ENCODE peak calls at places on chromosomes 2 and 18, in seven cellular contexts. U is astrocyte of the spinal cord; F is astrocyte; O is HAP-1; L is CD4-positive, CD25-positive, alpha-beta regulatory T cell; T is cardiac muscle cell; G is mesendoderm. Z is an unnamed sample.

GRCh38 chr2:149972039-149972438 is 384.5 kb upstream of the MMADHC start:
- DNase-seq in U (no peak), F (no peak), O (no peak), L (no peak), T (no peak), G (no peak), Z (no peak)

GRCh38 chr18:23155537-23155936 is 20.3 kb downstream of the CABLES1 start:
- DNase-seq in U (peak; percentile 20), F (no peak), O (no peak), L (no peak), T (no peak), G (no peak), Z (no peak)

GRCh38 chr2:71823526-71823925 is 324.1 kb downstream of the CYP26B1 start:
- DNase-seq in U (no peak), F (no peak), O (no peak), L (no peak), T (no peak), G (no peak), Z (no peak)

GRCh38 chr2:211900518-211900917 is 638.1 kb downstream of the ERBB4 start:
- DNase-seq in U (no peak), F (no peak), O (no peak), L (no peak), T (no peak), G (no peak), Z (no peak)

GRCh38 chr2:41495050-41495449 is 552.8 kb upstream of the PKDCC start:
- DNase-seq in U (peak; percentile 5), F (no peak), O (no peak), L (no peak), T (no peak), G (peak; percentile 48), Z (no peak)

GRCh38 chr2:226797289-226797988 is 2.2 kb downstream of the IRS1 start:
- DNase-seq in U (peak; percentile 32), F (no peak), O (no peak), L (no peak), T (no peak), G (no peak), Z (no peak)

GRCh38 chr2:7613831-7614230 is 696.6 kb downstream of the RNF144A start:
- DNase-seq in U (no peak), F (no peak), O (no peak), L (no peak), T (no peak), G (no peak), Z (no peak)

GRCh38 chr2:137928547-137929503 is 35.4 kb upstream of the HNMT start:
- DNase-seq in U (peak; percentile 48), F (peak; percentile 90), O (no peak), L (no peak), T (peak; percentile 66), G (peak; percentile 78), Z (no peak)

GRCh38 chr2:132583666-132584360 is 86.2 kb downstream of the LYPD1 start:
- DNase-seq in U (no peak), F (no peak), O (no peak), L (no peak), T (no peak), G (no peak), Z (no peak)

GRCh38 chr18:22667616-22668422 is 250.1 kb upstream of the CTAGE1 start:
- DNase-seq in U (peak; percentile 97), F (peak; percentile 99), O (no peak), L (no peak), T (no peak), G (no peak), Z (no peak)

GRCh38 chr2:28366496-28367282 is 26.0 kb upstream of the FOSL2 start:
- DNase-seq in U (no peak), F (peak; percentile 18), O (no peak), L (peak; percentile 47), T (peak; percentile 34), G (peak; percentile 84), Z (peak; percentile 78)

GRCh38 chr18:59459352-59460059 is 100.4 kb upstream of the LMAN1 start:
- DNase-seq in U (peak; percentile 71), F (peak; percentile 35), O (peak; percentile 11), L (no peak), T (peak; percentile 52), G (peak; percentile 33), Z (no peak)

GRCh38 chr2:196528486-196529223 is 110.9 kb upstream of the CCDC150 start:
- DNase-seq in U (no peak), F (no peak), O (no peak), L (no peak), T (no peak), G (no peak), Z (no peak)

GRCh38 chr18:74216661-74217110 is 68.4 kb downstream of the TIMM21 start:
- DNase-seq in U (no peak), F (no peak), O (no peak), L (no peak), T (no peak), G (no peak), Z (no peak)

GRCh38 chr2:18536100-18536499 is 24.4 kb downstream of the RDH14 start:
- DNase-seq in U (peak; percentile 16), F (peak; percentile 46), O (no peak), L (no peak), T (no peak), G (no peak), Z (no peak)

GRCh38 chr2:46735108-46735691 is 180.4 kb downstream of the MCFD2 start:
- DNase-seq in U (no peak), F (no peak), O (no peak), L (no peak), T (no peak), G (no peak), Z (no peak)

GRCh38 chr2:199933466-199933865 is 21.8 kb downstream of the TYW5 start:
- DNase-seq in U (no peak), F (no peak), O (no peak), L (no peak), T (no peak), G (no peak), Z (no peak)

DNA sequence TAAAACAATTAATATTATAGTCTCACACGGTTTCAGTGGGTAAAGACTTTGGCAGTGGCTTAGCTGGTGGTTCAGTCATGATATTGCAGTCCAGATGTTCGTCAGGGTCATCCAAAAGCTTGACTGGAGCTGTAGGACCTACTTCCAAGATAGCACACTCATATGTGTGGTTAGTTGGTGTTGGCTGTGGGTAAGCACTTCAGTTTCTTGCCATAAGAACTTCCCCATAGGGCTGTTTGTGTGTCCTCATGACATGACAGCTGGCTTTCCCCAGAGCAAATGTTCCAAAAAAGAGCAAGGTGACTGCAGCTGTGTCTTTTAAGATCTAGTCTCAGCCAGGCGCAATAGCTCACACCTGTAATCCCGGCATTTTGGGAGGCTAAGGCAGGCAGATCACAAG is 48.5 kb upstream of the EPC2 start:
- DNase-seq in U (no peak), F (no peak), O (no peak), L (no peak), T (no peak), G (no peak), Z (no peak)
- H3K4me3 ChIP-seq in U (no peak overlapping the region), F (no peak overlapping the region), O (no peak overlapping the region), L (no peak overlapping the region), T (no peak overlapping the region), G (no peak overlapping the region), Z (no peak overlapping the region)

GRCh38 chr18:13800505-13801259 is 23.3 kb upstream of the MC5R start:
- DNase-seq in U (peak; percentile 36), F (peak; percentile 25), O (peak; percentile 49), L (no peak), T (peak; percentile 82), G (peak; percentile 63), Z (peak; percentile 23)
- H3K4me3 ChIP-seq in U (no peak overlapping the region), F (peak overlapping the region; percentile 44), O (no peak overlapping the region), L (no peak overlapping the region), T (peak overlapping the region; percentile 13), G (no peak overlapping the region), Z (no peak overlapping the region)

GRCh38 chr18:3920832-3921231 is 470.9 kb downstream of the TGIF1 start:
- DNase-seq in U (no peak), F (no peak), O (no peak), L (no peak), T (no peak), G (no peak), Z (no peak)

GRCh38 chr18:3921826-3922225 is 471.9 kb downstream of the TGIF1 start:
- DNase-seq in U (no peak), F (no peak), O (no peak), L (no peak), T (no peak), G (no peak), Z (no peak)

GRCh38 chr18:3923750-3924149 is 473.8 kb downstream of the TGIF1 start:
- DNase-seq in U (peak; percentile 64), F (peak; percentile 80), O (no peak), L (no peak), T (no peak), G (no peak), Z (no peak)

GRCh38 chr18:3919396-3920061 is 469.6 kb downstream of the TGIF1 start:
- DNase-seq in U (no peak), F (no peak), O (no peak), L (no peak), T (peak; percentile 21), G (peak; percentile 14), Z (no peak)

GRCh38 chr18:3924455-3924854 is 474.5 kb downstream of the TGIF1 start:
- DNase-seq in U (no peak), F (no peak), O (no peak), L (no peak), T (no peak), G (no peak), Z (no peak)
- H3K4me3 ChIP-seq in U (no peak overlapping the region), F (no peak overlapping the region), O (no peak overlapping the region), L (no peak overlapping the region), T (no peak overlapping the region), G (no peak overlapping the region), Z (no peak overlapping the region)

DNA sequence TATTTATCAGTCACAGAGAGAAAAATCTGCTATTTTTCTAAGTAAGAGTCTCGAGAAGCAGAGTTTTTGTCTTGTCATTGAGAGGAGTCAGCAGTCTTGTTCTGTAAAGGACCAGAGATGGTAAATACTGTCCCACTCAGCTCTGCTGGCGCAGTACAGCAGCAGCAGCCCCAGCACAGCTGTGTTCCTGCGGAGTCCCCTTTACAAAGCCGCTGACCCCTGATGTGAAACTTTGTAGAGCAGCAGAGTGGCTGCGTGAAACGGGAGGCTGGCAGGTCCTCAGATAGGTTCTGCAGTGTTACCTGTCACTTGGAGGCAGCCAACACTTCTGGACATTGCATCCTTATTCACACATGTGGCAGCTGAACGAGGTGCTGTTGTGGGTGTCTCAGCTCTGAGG is 45.2 kb downstream of the TMEM185B start:
- DNase-seq in U (no peak), F (no peak), O (no peak), L (no peak), T (no peak), G (no peak), Z (no peak)
- H3K4me3 ChIP-seq in U (no peak overlapping the region), F (no peak overlapping the region), O (no peak overlapping the region), L (peak overlapping the region; percentile 92), T (no peak overlapping the region), G (no peak overlapping the region), Z (no peak overlapping the region)

GRCh38 chr18:906416-907170 is 1.9 kb downstream of the ADCYAP1 start:
- DNase-seq in U (no peak), F (no peak), O (no peak), L (no peak), T (no peak), G (peak; percentile 71), Z (no peak)
- H3K4me3 ChIP-seq in U (no peak overlapping the region), F (no peak overlapping the region), O (no peak overlapping the region), L (no peak overlapping the region), T (peak overlapping the region; percentile 37), G (no peak overlapping the region), Z (no peak overlapping the region)

GRCh38 chr2:240557808-240558207 is at the start of gene ANKMY1:
- DNase-seq in U (peak; percentile 64), F (peak; percentile 52), O (no peak), L (peak; percentile 47), T (peak; percentile 88), G (peak; percentile 90), Z (peak; percentile 52)
- H3K4me3 ChIP-seq in U (peak within 1 kb of the TSS; percentile 40), F (peak within 1 kb of the TSS; percentile 48), O (no peak within 1 kb of the TSS), L (peak within 1 kb of the TSS; percentile 85), T (peak within 1 kb of the TSS; percentile 27), G (no peak within 1 kb of the TSS), Z (no peak within 1 kb of the TSS)

Z was measured in CD4-positive, alpha-beta memory T cell.